ENCODE peak calls at places on chromosomes 4 and X, in eight cellular contexts. R, Q, P, T, G, B, V and S are unnamed samples.

GRCh38 chrX:115531818-115532403 is 29.1 kb upstream of the PLS3 start:
- DNase-seq in P (no peak), Q (no peak), R (peak), T (no peak), V (no peak), G (no peak), B (no peak), S (no peak)

GRCh38 chr4:159042097-159042605 is 60.7 kb upstream of the RAPGEF2 start:
- DNase-seq in T (peak), V (no peak), P (peak), B (no peak), G (no peak), R (no peak), Q (peak), S (peak)

GRCh38 chrX:45775462-45775861 is 574.8 kb upstream of the DIPK2B start:
- DNase-seq in V (no peak), T (no peak), Q (no peak), R (peak), G (no peak), B (no peak), P (no peak), S (no peak)

GRCh38 chrX:18278448-18278847 is 57.8 kb upstream of the BEND2 start:
- DNase-seq in V (no peak), R (no peak), Q (no peak), T (no peak), G (no peak), B (no peak), P (no peak), S (no peak)

GRCh38 chr4:68180858-68181531 is 51.3 kb upstream of the TMPRSS11F start:
- DNase-seq in P (no peak), R (peak), B (no peak), Q (no peak), T (no peak), V (no peak), G (no peak), S (no peak)

GRCh38 chr4:176879370-176880116 is 86.8 kb upstream of the VEGFC start:
- DNase-seq in V (no peak), Q (no peak), G (no peak), R (no peak), T (no peak), B (no peak), P (no peak), S (no peak)

GRCh38 chr4:2458546-2459491 is 10.1 kb upstream of the RNF4 start:
- DNase-seq in T (no peak), P (no peak), R (no peak), Q (no peak), B (no peak), G (no peak), V (no peak), S (no peak)

GRCh38 chrX:152896450-152896849 is 1.4 kb upstream of the ZNF185 start:
- DNase-seq in Q (no peak), P (no peak), B (no peak), R (peak), V (no peak), G (no peak), T (no peak), S (no peak)

GRCh38 chr4:141913928-141914327 is 277.5 kb downstream of the IL15 start:
- DNase-seq in G (no peak), V (no peak), R (no peak), T (no peak), Q (no peak), B (no peak), P (no peak), S (no peak)

GRCh38 chr4:38674206-38675144 is 10.5 kb downstream of the KLF3 start:
- DNase-seq in G (no peak), B (no peak), R (no peak), V (no peak), T (no peak), Q (no peak), P (no peak), S (no peak)

GRCh38 chr4:140711910-140712309 is 44.3 kb downstream of the TBC1D9 start:
- DNase-seq in V (no peak), P (no peak), Q (no peak), R (no peak), G (no peak), T (no peak), B (no peak), S (peak)

GRCh38 chr4:17562157-17562556 is 14.8 kb upstream of the LAP3 start:
- DNase-seq in V (no peak), G (no peak), Q (peak), B (no peak), P (no peak), R (no peak), T (peak), S (no peak)

GRCh38 chr4:31467781-31468180 is 747.6 kb downstream of the PCDH7 start:
- DNase-seq in T (no peak), P (no peak), Q (no peak), B (no peak), G (no peak), R (no peak), V (no peak), S (no peak)

GRCh38 chr4:176778491-176778890 is 14.2 kb downstream of the VEGFC start:
- DNase-seq in V (peak), B (no peak), T (no peak), R (peak), Q (no peak), G (no peak), P (no peak), S (no peak)

GRCh38 chr4:10157478-10158354 is 41.1 kb upstream of the WDR1 start:
- DNase-seq in B (peak), T (peak), P (peak), R (peak), G (peak), V (peak), Q (peak), S (peak)

GRCh38 chrX:47697171-47697570 is 38.2 kb upstream of the UXT start:
- DNase-seq in R (no peak), Q (no peak), V (no peak), T (no peak), G (no peak), B (no peak), P (no peak), S (no peak)

GRCh38 chrX:12080265-12080664 is 58.0 kb upstream of the FRMPD4 start:
- DNase-seq in V (no peak), P (no peak), Q (peak), B (peak), T (peak), R (no peak), G (no peak), S (peak)

GRCh38 chr4:4440333-4441061 is 53.6 kb downstream of the NSG1 start:
- DNase-seq in G (no peak), V (no peak), Q (peak), R (no peak), T (no peak), P (no peak), B (no peak), S (no peak)

GRCh38 chrX:17375361-17375630 is 296 bp downstream of the NHS start:
- DNase-seq in V (no peak), G (no peak), T (no peak), R (no peak), Q (no peak), B (peak), P (no peak), S (no peak)

GRCh38 chr4:90357117-90357710 is 230.0 kb downstream of the CCSER1 start:
- DNase-seq in B (peak), P (no peak), G (no peak), T (peak), R (peak), V (peak), Q (peak), S (peak)

GRCh38 chrX:108736509-108737479 is at the start of gene IRS4:
- DNase-seq in Q (no peak), R (peak), V (peak), T (peak), B (peak), G (no peak), P (no peak), S (no peak)

GRCh38 chr4:165726831-165727230 is 146.2 kb upstream of the TLL1 start:
- DNase-seq in R (no peak), T (no peak), V (no peak), B (no peak), P (no peak), Q (no peak), G (no peak), S (no peak)

GRCh38 chrX:70026851-70027200 is 22.9 kb downstream of the AWAT2 start:
- DNase-seq in V (no peak), R (no peak), T (no peak), G (no peak), Q (no peak), P (no peak), B (no peak), S (no peak)

GRCh38 chr4:157886650-157887049 is 286.2 kb downstream of the GASK1B start:
- DNase-seq in Q (no peak), G (no peak), P (no peak), T (no peak), B (no peak), R (no peak), V (no peak), S (no peak)

GRCh38 chr4:17494258-17494657 is 17.6 kb downstream of the QDPR start:
- DNase-seq in R (peak), T (no peak), P (no peak), B (no peak), G (no peak), Q (no peak), V (no peak), S (no peak)

GRCh38 chr4:101393256-101393655 is 45.9 kb upstream of the PPP3CA start:
- DNase-seq in R (peak), Q (no peak), B (no peak), V (no peak), G (no peak), T (no peak), P (no peak), S (no peak)

GRCh38 chrX:150903110-150903508 is 4.6 kb upstream of the CD99L2 start:
- DNase-seq in P (no peak), R (no peak), Q (no peak), B (no peak), T (no peak), V (no peak), G (no peak), S (no peak)